ENCODE peak calls at places on chromosomes 12 and 14, in ten cellular contexts. X is hippocampal formation; Q is NCI-H2081; G is mucosa of descending colon; F is KBM-7; V is non-pigmented ciliary epithelial cell; D is amygdala; R is mesenchymal stem cell; K is naive B cell; W is activated CD4-positive, alpha-beta T cell treated with anti-CD3 and anti-CD28 coated beads, Interleukin-2, amount 50 U/mL, for 4 hours. Y is an unnamed sample.

GRCh38 chr14:104139460-104140212 is 1.2 kb downstream of the KIF26A start:
- DNase-seq in V (no peak), G (peak), X (no peak), F (peak), W (no peak), K (no peak), Q (no peak), D (no peak), R (no peak), Y (no peak)

GRCh38 chr14:99125113-99125512 is 146.9 kb downstream of the BCL11B start:
- DNase-seq in K (no peak), D (no peak), W (no peak), Q (no peak), V (no peak), R (no peak), X (no peak), G (no peak), F (no peak), Y (no peak)

GRCh38 chr14:51304428-51304827 is 64.4 kb downstream of the TMX1 start:
- DNase-seq in X (no peak), W (no peak), R (peak), Q (no peak), D (no peak), K (no peak), F (no peak), V (no peak), G (no peak), Y (peak)

GRCh38 chr12:94171595-94171930 is 23.2 kb downstream of the PLXNC1 start:
- DNase-seq in R (peak), F (no peak), X (no peak), K (no peak), G (no peak), Q (no peak), D (no peak), V (peak), W (no peak), Y (peak)

GRCh38 chr14:25007832-25008231 is 42.1 kb downstream of the STXBP6 start:
- DNase-seq in D (no peak), K (no peak), F (no peak), W (no peak), Q (peak), R (no peak), X (no peak), G (no peak), V (no peak), Y (no peak)

GRCh38 chr14:96125536-96125935 is 79.1 kb upstream of the BDKRB2 start:
- DNase-seq in V (no peak), R (peak), W (no peak), Q (no peak), G (no peak), D (no peak), X (no peak), K (no peak), F (no peak), Y (no peak)

GRCh38 chr12:5588231-5588995 is 156.5 kb downstream of the NTF3 start:
- DNase-seq in W (no peak), D (no peak), R (peak), F (no peak), K (no peak), V (no peak), Q (no peak), X (no peak), G (no peak), Y (peak)

GRCh38 chr12:5439333-5439732 is 7.4 kb downstream of the NTF3 start:
- DNase-seq in V (no peak), F (no peak), R (no peak), D (no peak), W (no peak), G (no peak), X (no peak), Q (no peak), K (no peak), Y (no peak)

GRCh38 chr12:12265571-12266388 is 1.1 kb downstream of the LRP6 start:
- DNase-seq in K (peak), W (no peak), Q (peak), F (peak), D (no peak), V (no peak), G (no peak), R (peak), X (peak), Y (peak)

GRCh38 chr14:54591461-54592245 is 24.7 kb downstream of the SAMD4A start:
- DNase-seq in Q (no peak), F (no peak), R (no peak), D (no peak), G (no peak), K (no peak), W (no peak), V (no peak), X (no peak), Y (peak)

GRCh38 chr12:80100566-80100965 is 1.2 kb downstream of the OTOGL start:
- DNase-seq in V (no peak), D (no peak), W (no peak), F (no peak), G (no peak), R (peak), Q (no peak), K (no peak), X (no peak), Y (no peak)

GRCh38 chr12:2264622-2265306 is 212.0 kb downstream of the CACNA1C start:
- DNase-seq in R (peak), G (no peak), F (no peak), X (no peak), K (no peak), W (no peak), Q (no peak), V (peak), D (no peak), Y (peak)

GRCh38 chr12:21416611-21417121 is 20.8 kb upstream of the PYROXD1 start:
- DNase-seq in D (no peak), R (no peak), K (no peak), X (no peak), G (no peak), W (no peak), Q (no peak), V (peak), F (no peak), Y (no peak)

GRCh38 chr12:91127751-91128150 is 16.5 kb upstream of the LUM start:
- DNase-seq in Q (no peak), W (no peak), K (no peak), R (peak), D (no peak), F (no peak), G (no peak), V (no peak), X (no peak), Y (no peak)

GRCh38 chr12:122868471-122869177 is 27.3 kb downstream of the VPS37B start:
- DNase-seq in W (no peak), R (no peak), X (no peak), D (no peak), G (peak), Q (no peak), V (no peak), F (no peak), K (no peak), Y (no peak)

GRCh38 chr12:14422516-14423230 is 57.2 kb downstream of the ATF7IP start:
- DNase-seq in V (no peak), R (no peak), X (no peak), W (no peak), Q (peak), K (no peak), F (no peak), G (no peak), D (no peak), Y (no peak)

GRCh38 chr12:121872546-121873223 is 14.0 kb upstream of the HPD start:
- DNase-seq in F (no peak), V (peak), W (no peak), X (no peak), D (no peak), G (peak), Q (no peak), R (peak), K (no peak), Y (peak)

GRCh38 chr12:843609-844008 is 91.2 kb downstream of the WNK1 start:
- DNase-seq in D (no peak), R (no peak), F (no peak), X (no peak), G (no peak), K (no peak), V (no peak), W (no peak), Q (no peak), Y (peak)

GRCh38 chr14:81464253-81465001 is 64.3 kb upstream of the STON2 start:
- DNase-seq in X (peak), W (peak), V (peak), F (peak), R (peak), Q (peak), G (no peak), K (peak), D (no peak), Y (peak)

GRCh38 chr14:105204206-105204930 is 23.3 kb upstream of the NUDT14 start:
- DNase-seq in K (no peak), F (no peak), R (no peak), W (no peak), X (peak), G (no peak), Q (no peak), D (peak), V (no peak), Y (peak)

GRCh38 chr12:124828264-124829007 is 35.2 kb downstream of the SCARB1 start:
- DNase-seq in G (peak), Q (no peak), D (no peak), X (no peak), V (peak), R (peak), W (no peak), F (no peak), K (no peak), Y (peak)

GRCh38 chr12:94244165-94245133 is 96.1 kb downstream of the PLXNC1 start:
- DNase-seq in X (no peak), F (peak), W (no peak), D (no peak), G (peak), Q (no peak), R (no peak), K (peak), V (no peak), Y (no peak)

GRCh38 chr14:37417833-37418232 is 177.2 kb downstream of the FOXA1 start:
- DNase-seq in X (no peak), W (no peak), D (no peak), G (no peak), K (no peak), Q (no peak), V (no peak), R (no peak), F (no peak), Y (no peak)

GRCh38 chr14:49692895-49693737 is at the start of gene KLHDC1:
- DNase-seq in D (peak), Q (peak), R (peak), G (peak), X (peak), W (peak), V (no peak), F (peak), K (peak), Y (peak)